ENCODE peak calls at places on chromosomes 7 and 10, in four cellular contexts. G is GM12878, S is HepG2, M is K562. Q is an unnamed sample.

GRCh38 chr7:37336259-37336658 is 112.4 kb downstream of the ELMO1 start:
- DNase-seq in G (peak), S (no peak), M (no peak), Q (no peak)

GRCh38 chr7:139681812-139682135 is 96.0 kb downstream of the HIPK2 start:
- DNase-seq in M (no peak), G (no peak), S (no peak), Q (no peak)

GRCh38 chr7:19051767-19052375 is 65.6 kb downstream of the TWIST1 start:
- DNase-seq in S (peak), G (no peak), M (peak), Q (no peak)

GRCh38 chr7:138204989-138205298 is 128.7 kb downstream of the AKR1D1 start:
- DNase-seq in S (no peak), M (no peak), G (no peak), Q (no peak)

GRCh38 chr10:99329891-99330674 is 927 bp downstream of the CNNM1 start:
- DNase-seq in M (no peak), G (no peak), S (no peak), Q (no peak)

GRCh38 chr7:77351539-77352004 is 64.6 kb downstream of the GSAP start:
- DNase-seq in G (peak), M (no peak), S (no peak), Q (no peak)

GRCh38 chr10:71484352-71484751 is 87.6 kb downstream of the CDH23 start:
- DNase-seq in G (no peak), M (no peak), S (no peak), Q (no peak)

GRCh38 chr7:584122-584465 is 64.4 kb upstream of the PDGFA start:
- DNase-seq in G (no peak), M (no peak), S (no peak), Q (no peak)

GRCh38 chr10:113221756-113222168 is 271.7 kb downstream of the TCF7L2 start:
- DNase-seq in G (no peak), M (no peak), S (no peak), Q (peak)

GRCh38 chr7:21276471-21277035 is 151.3 kb upstream of the SP4 start:
- DNase-seq in G (no peak), S (no peak), M (no peak), Q (no peak)

GRCh38 chr7:99558306-99559275 is at the start of gene ZNF655:
- DNase-seq in G (peak), M (peak), S (peak), Q (peak)

GRCh38 chr10:102322914-102323313 is 72.6 kb upstream of the NFKB2 start:
- DNase-seq in G (no peak), M (no peak), S (no peak), Q (no peak)

GRCh38 chr10:11684717-11685645 is 57.2 kb upstream of the ECHDC3 start:
- DNase-seq in S (no peak), M (peak), G (peak), Q (peak)

GRCh38 chr7:25025218-25025671 is 45.3 kb upstream of the OSBPL3 start:
- DNase-seq in M (no peak), G (no peak), S (peak), Q (no peak)

GRCh38 chr10:127899766-127900382 is 7.0 kb upstream of the PTPRE start:
- DNase-seq in G (no peak), S (no peak), M (no peak), Q (no peak)

GRCh38 chr10:1538531-1539061 is 198.7 kb downstream of the ADARB2 start:
- DNase-seq in S (no peak), M (no peak), G (no peak), Q (no peak)

GRCh38 chr7:141700848-141701371 is 1.1 kb downstream of the DENND11 start:
- DNase-seq in G (no peak), S (no peak), M (no peak), Q (peak)

GRCh38 chr10:5958077-5958476 is 19.3 kb downstream of the IL15RA start:
- DNase-seq in G (no peak), S (no peak), M (no peak), Q (no peak)

GRCh38 chr10:49277973-49278372 is 21.0 kb upstream of the C10orf71 start:
- DNase-seq in S (no peak), M (no peak), G (no peak), Q (no peak)

GRCh38 chr10:15370741-15371701 is at the start of gene FAM171A1:
- DNase-seq in S (no peak), M (peak), G (no peak), Q (no peak)

GRCh38 chr10:129275886-129276285 is 191.2 kb upstream of the MGMT start:
- DNase-seq in S (no peak), M (no peak), G (no peak), Q (no peak)

GRCh38 chr7:112013262-112013661 is 192.9 kb downstream of the DOCK4 start:
- DNase-seq in G (no peak), S (peak), M (no peak), Q (no peak)

GRCh38 chr7:128948976-128949760 is 11.4 kb downstream of the IRF5 start:
- DNase-seq in M (no peak), G (no peak), S (no peak), Q (no peak)

GRCh38 chr10:63456437-63457210 is 9.2 kb downstream of the JMJD1C start:
- DNase-seq in G (no peak), M (no peak), S (no peak), Q (no peak)

GRCh38 chr10:114754445-114755320 is 66.9 kb upstream of the FHIP2A start:
- DNase-seq in M (no peak), S (no peak), G (no peak), Q (no peak)

GRCh38 chr10:97234403-97234802 is 48.6 kb upstream of the SLIT1 start:
- DNase-seq in M (peak), G (no peak), S (peak), Q (no peak)

GRCh38 chr10:89535185-89536012 is at the start of gene SLC16A12:
- DNase-seq in S (no peak), M (no peak), G (no peak), Q (peak)

GRCh38 chr7:28078036-28078901 is 102.3 kb downstream of the JAZF1 start:
- DNase-seq in S (peak), M (peak), G (no peak), Q (no peak)

GRCh38 chr7:123941391-123942180 is 16.5 kb downstream of the SPAM1 start:
- DNase-seq in G (no peak), M (no peak), S (no peak), Q (no peak)

GRCh38 chr10:74223755-74224530 is 72.9 kb downstream of the ADK start:
- DNase-seq in G (no peak), S (no peak), M (no peak), Q (no peak)

GRCh38 chr7:103132995-103133688 is 15.8 kb downstream of the NAPEPLD start:
- DNase-seq in G (no peak), S (no peak), M (no peak), Q (no peak)

GRCh38 chr10:101694674-101695403 is at the start of gene FBXW4:
- DNase-seq in G (no peak), M (peak), S (peak), Q (peak)

GRCh38 chr10:108241166-108241565 is 1076.7 kb upstream of the SORCS1 start:
- DNase-seq in M (no peak), G (no peak), S (no peak), Q (no peak)

GRCh38 chr7:143380646-143381426 is at the start of gene ZYX:
- DNase-seq in M (peak), G (peak), S (peak), Q (peak)

GRCh38 chr7:159038066-159038465 is 106.6 kb downstream of the VIPR2 start:
- DNase-seq in G (no peak), S (no peak), M (no peak), Q (peak)

GRCh38 chr10:64211466-64211865 is 690.3 kb downstream of the REEP3 start:
- DNase-seq in G (no peak), S (no peak), M (no peak), Q (no peak)

GRCh38 chr10:88162852-88163251 is 299.4 kb downstream of the PTEN start:
- DNase-seq in G (no peak), M (no peak), S (no peak), Q (no peak)

GRCh38 chr7:151732292-151732691 is 144.6 kb downstream of the PRKAG2 start:
- DNase-seq in S (no peak), G (no peak), M (no peak), Q (no peak)
- TF ChIP-seq HDAC2 in S (no peak), G (no peak), M (no peak), Q (no peak)

GRCh38 chr10:103747193-103747865 is 108.0 kb downstream of the SH3PXD2A start:
- DNase-seq in G (no peak), M (no peak), S (no peak), Q (no peak)

GRCh38 chr10:103742779-103743178 is 112.6 kb downstream of the SH3PXD2A start:
- DNase-seq in S (no peak), M (no peak), G (no peak), Q (no peak)

GRCh38 chr10:103748020-103748419 is 107.4 kb downstream of the SH3PXD2A start:
- DNase-seq in S (no peak), M (no peak), G (no peak), Q (no peak)

GRCh38 chr10:103746598-103746997 is 108.8 kb downstream of the SH3PXD2A start:
- DNase-seq in G (no peak), S (no peak), M (no peak), Q (no peak)

DNA sequence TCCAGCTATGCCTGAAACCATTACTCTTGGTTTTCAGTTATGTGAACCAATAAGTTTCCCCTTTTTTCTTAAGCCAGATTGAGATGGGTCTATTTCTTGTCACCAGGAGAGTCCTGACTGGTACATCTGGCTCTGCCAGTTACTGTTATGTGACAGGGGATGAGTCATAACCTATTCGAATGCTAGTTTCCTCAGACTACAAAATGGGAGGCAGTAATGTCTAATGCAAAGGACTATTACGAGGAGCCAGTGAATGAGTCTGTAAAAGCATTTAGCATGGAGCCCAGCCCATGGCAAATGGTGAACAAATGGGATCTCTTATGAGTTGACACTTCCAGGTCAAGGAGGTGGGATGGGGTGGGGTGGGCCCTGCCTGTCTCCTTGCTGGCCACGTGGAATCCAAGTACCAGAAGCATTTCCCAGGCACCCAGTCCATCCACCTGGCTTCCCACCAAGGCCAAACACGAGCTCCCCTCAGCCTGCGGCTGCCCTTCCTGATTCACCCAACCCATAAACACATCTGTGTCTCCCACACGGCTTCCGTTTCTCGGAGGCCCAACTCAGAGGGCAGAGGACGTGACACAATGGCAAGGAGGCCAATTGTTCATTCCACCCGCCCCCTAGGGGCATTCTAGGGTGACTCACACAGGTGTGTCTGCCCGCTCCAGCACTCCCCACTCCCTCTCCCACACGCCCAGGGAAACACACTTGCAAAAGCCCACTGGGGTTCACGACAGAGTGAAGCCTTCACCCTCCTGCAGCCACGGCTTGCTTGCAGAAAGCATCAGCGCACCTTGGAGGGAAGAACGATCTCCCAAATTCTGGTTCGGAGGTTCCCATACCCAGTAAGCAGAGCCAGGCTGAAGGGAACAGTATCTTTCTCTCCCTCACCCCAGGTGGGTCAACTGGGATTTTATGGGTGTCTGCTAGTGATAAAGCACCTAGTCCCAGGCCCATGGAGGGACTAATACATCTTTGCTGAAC is 109.8 kb downstream of the SH3PXD2A start:
- DNase-seq in S (no peak), M (no peak), G (no peak), Q (no peak)
- TF ChIP-seq BRCA1 in S (no peak), M (no peak), G (no peak), Q (no peak)

DNA sequence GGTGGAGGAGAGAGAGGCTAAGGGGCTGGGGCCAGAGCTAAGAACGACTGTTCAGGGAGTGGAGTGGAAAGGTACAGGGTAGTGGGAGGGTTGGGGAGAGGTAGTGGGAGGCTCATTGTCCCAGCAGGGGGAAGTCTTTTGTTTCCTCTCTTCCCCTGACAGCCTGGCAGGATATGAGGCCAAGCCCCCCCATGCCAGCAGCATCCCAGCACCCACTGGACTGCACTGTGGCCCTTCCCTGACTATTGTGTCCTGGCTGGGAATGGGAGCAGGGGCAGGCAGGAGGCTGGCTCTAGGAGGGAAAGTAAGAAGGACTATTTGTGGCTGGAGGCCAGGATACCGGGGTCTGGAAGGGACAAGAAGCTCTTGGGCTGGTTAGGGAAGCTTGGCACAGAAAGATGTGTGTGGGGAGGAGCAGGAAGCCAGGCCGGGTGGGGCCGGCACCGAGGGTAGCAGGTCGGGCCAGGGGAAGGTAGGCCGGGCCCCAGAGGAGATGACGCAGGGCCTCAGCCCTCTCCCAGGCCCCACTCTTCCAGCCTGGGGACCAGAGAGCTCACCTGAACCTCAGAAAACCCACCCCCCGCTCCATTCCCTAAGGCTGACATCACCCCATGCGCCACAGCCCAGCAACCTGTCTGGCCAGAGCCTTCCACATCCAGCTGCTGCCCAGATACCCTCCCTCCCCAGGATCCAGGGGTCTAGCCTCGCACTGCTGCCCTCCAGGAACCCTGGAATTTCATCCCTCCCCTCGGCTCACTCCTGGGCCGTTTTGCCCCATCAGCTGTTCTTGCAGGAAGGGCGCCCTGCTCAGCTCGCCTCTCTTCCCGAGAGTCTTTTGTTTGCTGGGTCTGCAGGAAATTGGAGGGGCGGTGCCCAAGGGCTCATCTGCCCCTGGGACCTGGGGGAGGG is 8.8 kb upstream of the EPHB4 start:
- DNase-seq in M (no peak), S (no peak), G (no peak), Q (peak)
- TF ChIP-seq HDAC2 in M (no peak), S (no peak), G (no peak), Q (peak)

DNA sequence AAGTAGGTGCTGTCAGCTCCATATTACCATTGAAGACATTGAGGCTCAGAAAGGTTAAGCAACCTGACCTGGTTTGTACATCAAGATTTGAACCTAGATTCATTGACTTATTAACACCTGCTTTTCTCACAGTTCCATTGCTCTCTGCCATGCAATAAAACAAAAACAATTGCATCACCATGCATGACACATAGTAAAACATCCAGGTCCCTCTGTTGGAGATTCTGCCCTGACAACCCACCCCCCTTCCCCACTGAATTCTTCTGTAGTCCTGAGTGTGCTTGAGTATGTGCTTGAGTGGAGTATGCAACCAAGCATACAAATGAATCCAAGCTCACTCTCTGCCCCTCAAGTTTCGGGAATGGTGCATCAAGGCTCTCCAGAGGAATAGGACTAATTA is 6.0 kb upstream of the LMBR1 start:
- DNase-seq in M (no peak), G (no peak), S (no peak), Q (no peak)
- TF ChIP-seq BRCA1 in M (no peak), G (no peak), S (no peak), Q (no peak)

GRCh38 chr10:19728376-19728775 is 87.9 kb upstream of the PLXDC2 start:
- DNase-seq in M (peak), S (no peak), G (no peak), Q (no peak)
- TF ChIP-seq HDAC2 in M (no peak), S (no peak), G (no peak), Q (no peak)

DNA sequence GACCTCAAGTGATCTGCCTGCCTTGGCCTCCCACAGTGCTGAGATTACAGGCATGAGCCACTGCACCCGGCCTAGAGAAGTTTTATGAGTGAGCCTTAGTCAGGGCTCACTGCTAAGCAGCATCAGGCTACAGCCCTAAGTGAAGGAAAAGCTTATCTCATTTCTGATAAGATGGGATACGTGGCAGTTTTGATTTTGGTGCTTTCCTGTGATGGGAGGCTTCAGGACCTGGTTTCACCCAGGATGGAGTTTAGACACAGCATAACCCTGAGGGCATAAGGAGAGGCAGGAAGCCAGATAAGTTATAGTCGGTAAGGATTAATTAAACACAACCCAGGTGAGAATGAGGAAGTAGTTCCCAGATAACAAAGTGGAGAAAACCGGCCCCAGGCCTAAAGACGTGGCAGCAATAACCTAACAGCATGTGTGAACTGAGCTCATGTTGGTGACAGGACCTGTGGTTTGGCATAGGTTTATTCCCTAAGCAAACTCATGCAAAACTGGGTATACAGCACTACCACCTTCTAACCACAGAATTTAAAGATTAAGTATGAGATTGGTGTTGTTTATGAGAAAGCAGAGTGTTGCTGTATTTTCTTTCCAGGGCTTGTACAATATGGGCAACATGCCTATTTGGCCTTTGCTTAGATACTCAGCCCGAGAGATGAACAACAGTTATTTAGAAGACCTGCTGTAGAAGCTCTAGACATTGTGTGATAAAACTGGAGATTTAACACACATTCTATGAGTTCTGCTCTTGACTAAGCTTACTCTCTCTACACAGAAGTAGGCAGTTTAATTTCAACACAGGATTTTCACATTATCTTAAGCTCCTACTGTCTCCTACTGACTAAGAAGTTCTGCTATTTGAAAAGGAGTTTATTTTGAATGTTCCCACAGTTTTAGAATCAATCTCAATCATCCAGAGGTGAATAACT is 119.4 kb downstream of the COL28A1 start:
- DNase-seq in S (no peak), G (no peak), M (no peak), Q (no peak)
- TF ChIP-seq BRCA1 in S (no peak), G (no peak), M (no peak), Q (no peak)

DNA sequence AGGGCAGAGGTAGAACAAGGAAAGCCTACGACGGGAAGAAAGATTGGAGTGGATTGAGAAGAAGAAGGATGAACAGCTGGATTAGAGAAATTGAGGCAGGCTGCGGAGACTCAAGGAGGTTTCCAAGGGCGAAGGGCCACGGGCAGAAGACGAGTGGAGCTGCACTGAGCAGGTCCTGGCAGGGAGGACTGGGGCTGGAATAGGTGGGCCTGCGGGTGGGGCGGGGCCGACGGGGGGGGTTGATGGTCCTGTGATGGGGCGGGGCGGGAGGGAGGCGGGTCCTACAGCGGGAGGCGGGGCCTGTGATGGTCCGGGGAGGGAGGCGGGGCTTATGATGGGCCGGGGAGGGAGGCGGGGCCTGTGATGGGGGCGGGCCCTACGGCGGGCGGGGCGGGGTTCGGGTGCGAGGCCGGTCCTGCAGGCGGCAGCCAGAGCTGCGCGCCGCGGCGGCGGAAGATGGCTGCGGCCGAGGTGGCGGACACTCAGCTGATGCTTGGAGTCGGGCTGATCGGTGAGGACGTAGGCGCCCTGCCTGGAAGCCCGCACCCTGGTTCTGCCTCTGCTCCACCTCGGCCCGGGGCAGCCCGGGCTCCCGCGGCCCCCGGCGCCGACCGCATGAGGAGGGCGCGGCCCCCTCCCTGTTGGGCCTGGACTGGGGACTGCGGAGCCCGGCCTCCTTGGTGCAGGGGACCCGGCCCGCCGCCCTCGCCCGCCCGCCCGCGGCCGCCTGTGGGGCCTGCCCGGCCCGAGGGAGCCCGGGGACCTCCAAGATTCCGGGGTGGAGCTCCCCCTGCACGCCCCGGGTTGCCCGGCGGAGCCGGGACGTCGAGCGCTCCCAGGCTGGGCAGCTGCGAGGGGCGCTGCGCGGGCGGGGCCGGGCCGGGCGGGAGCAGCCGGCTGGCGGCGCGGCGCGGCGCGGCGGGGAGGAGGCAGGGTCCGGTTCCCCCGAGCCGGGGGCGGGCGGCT is at the start of gene DENND10:
- DNase-seq in S (no peak), M (peak), G (no peak), Q (peak)
- TF ChIP-seq HDAC2 in S (peak), M (no peak), G (no peak), Q (no peak)